ENCODE peak calls at places on chromosomes 7 and 10, in six cellular contexts. One of them, this sample, is unnamed.

GRCh38 chr10:79155301-79156081 is 86.7 kb downstream of the ZMIZ1 start:
- DNase-seq in ovary: no peak
- DNase-seq in psoas muscle: peak
- DNase-seq in esophagus squamous epithelium: no peak
- DNase-seq in Calu3: no peak
- DNase-seq in astrocyte of the spinal cord: no peak
- DNase-seq in this sample: no peak

GRCh38 chr7:127187740-127188139 is 65.0 kb downstream of the GRM8 start:
- DNase-seq in esophagus squamous epithelium: no peak
- DNase-seq in astrocyte of the spinal cord: no peak
- DNase-seq in ovary: no peak
- DNase-seq in Calu3: no peak
- DNase-seq in psoas muscle: no peak
- DNase-seq in this sample: no peak

GRCh38 chr10:10785627-10786333 is 231.9 kb upstream of the CELF2 start:
- DNase-seq in psoas muscle: no peak
- DNase-seq in esophagus squamous epithelium: no peak
- DNase-seq in ovary: no peak
- DNase-seq in astrocyte of the spinal cord: peak
- DNase-seq in Calu3: no peak
- DNase-seq in this sample: peak

GRCh38 chr10:26637521-26638275 is 59.8 kb upstream of the PDSS1 start:
- DNase-seq in ovary: no peak
- DNase-seq in psoas muscle: no peak
- DNase-seq in Calu3: no peak
- DNase-seq in astrocyte of the spinal cord: no peak
- DNase-seq in esophagus squamous epithelium: no peak
- DNase-seq in this sample: no peak

GRCh38 chr7:6718124-6718523 is 11.4 kb upstream of the ZNF12 start:
- DNase-seq in Calu3: no peak
- DNase-seq in astrocyte of the spinal cord: no peak
- DNase-seq in psoas muscle: no peak
- DNase-seq in esophagus squamous epithelium: no peak
- DNase-seq in ovary: no peak
- DNase-seq in this sample: no peak

GRCh38 chr10:25745976-25746375 is 188.1 kb upstream of the MYO3A start:
- DNase-seq in ovary: no peak
- DNase-seq in Calu3: no peak
- DNase-seq in esophagus squamous epithelium: no peak
- DNase-seq in astrocyte of the spinal cord: no peak
- DNase-seq in psoas muscle: no peak
- DNase-seq in this sample: no peak

GRCh38 chr7:111224354-111225231 is 133.7 kb downstream of the LRRN3 start:
- DNase-seq in esophagus squamous epithelium: no peak
- DNase-seq in ovary: no peak
- DNase-seq in Calu3: no peak
- DNase-seq in psoas muscle: no peak
- DNase-seq in astrocyte of the spinal cord: peak
- DNase-seq in this sample: no peak

GRCh38 chr7:41319601-41320000 is 383.3 kb downstream of the INHBA start:
- DNase-seq in Calu3: no peak
- DNase-seq in ovary: no peak
- DNase-seq in astrocyte of the spinal cord: no peak
- DNase-seq in esophagus squamous epithelium: no peak
- DNase-seq in psoas muscle: no peak
- DNase-seq in this sample: peak

GRCh38 chr10:43304687-43305333 is 37.9 kb upstream of the RASGEF1A start:
- DNase-seq in ovary: peak
- DNase-seq in Calu3: peak
- DNase-seq in psoas muscle: peak
- DNase-seq in astrocyte of the spinal cord: peak
- DNase-seq in esophagus squamous epithelium: no peak
- DNase-seq in this sample: peak

GRCh38 chr10:31932838-31933237 is 4.2 kb upstream of the ARHGAP12 start:
- DNase-seq in psoas muscle: no peak
- DNase-seq in ovary: no peak
- DNase-seq in astrocyte of the spinal cord: no peak
- DNase-seq in Calu3: no peak
- DNase-seq in esophagus squamous epithelium: no peak
- DNase-seq in this sample: no peak

GRCh38 chr10:65342226-65342625 is 1583.6 kb upstream of the LRRTM3 start:
- DNase-seq in astrocyte of the spinal cord: no peak
- DNase-seq in ovary: no peak
- DNase-seq in psoas muscle: no peak
- DNase-seq in esophagus squamous epithelium: no peak
- DNase-seq in Calu3: no peak
- DNase-seq in this sample: no peak

GRCh38 chr10:101287922-101288638 is 58.8 kb upstream of the LBX1 start:
- DNase-seq in Calu3: no peak
- DNase-seq in ovary: no peak
- DNase-seq in esophagus squamous epithelium: no peak
- DNase-seq in psoas muscle: no peak
- DNase-seq in astrocyte of the spinal cord: no peak
- DNase-seq in this sample: peak

GRCh38 chr7:142320883-142321282 is 63.0 kb upstream of the PRSS58 start:
- DNase-seq in psoas muscle: no peak
- DNase-seq in astrocyte of the spinal cord: no peak
- DNase-seq in ovary: no peak
- DNase-seq in esophagus squamous epithelium: no peak
- DNase-seq in Calu3: no peak
- DNase-seq in this sample: no peak

GRCh38 chr7:142323706-142324105 is 65.8 kb upstream of the PRSS58 start:
- DNase-seq in psoas muscle: peak
- DNase-seq in esophagus squamous epithelium: no peak
- DNase-seq in ovary: no peak
- DNase-seq in Calu3: peak
- DNase-seq in astrocyte of the spinal cord: no peak
- DNase-seq in this sample: no peak

GRCh38 chr7:142321391-142321790 is 63.5 kb upstream of the PRSS58 start:
- DNase-seq in astrocyte of the spinal cord: no peak
- DNase-seq in psoas muscle: no peak
- DNase-seq in Calu3: no peak
- DNase-seq in esophagus squamous epithelium: no peak
- DNase-seq in ovary: no peak
- DNase-seq in this sample: no peak

DNA sequence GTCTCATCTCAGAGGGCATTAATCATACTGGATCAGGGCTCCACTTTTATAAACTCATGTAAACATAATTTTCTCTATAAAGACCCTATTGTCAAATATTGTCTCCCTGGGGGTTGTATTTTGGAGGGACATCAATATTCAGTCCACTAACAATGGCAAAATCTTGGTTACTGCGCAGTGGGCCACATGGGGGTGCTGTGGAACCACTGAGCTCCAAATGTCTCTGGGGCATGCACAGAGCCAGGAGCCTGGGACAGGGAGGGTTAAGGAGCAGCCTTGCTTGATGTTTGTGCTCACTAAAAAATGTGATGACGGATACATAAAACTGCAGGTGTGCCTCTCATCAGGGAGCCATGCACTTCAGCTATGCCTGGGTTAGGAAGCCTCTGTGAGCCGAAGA is 62.1 kb upstream of the PRSS58 start:
- DNase-seq in ovary: no peak
- DNase-seq in astrocyte of the spinal cord: no peak
- DNase-seq in esophagus squamous epithelium: no peak
- DNase-seq in Calu3: peak
- DNase-seq in psoas muscle: no peak
- DNase-seq in this sample: no peak
- TF ChIP-seq CTCF in ovary: no peak
- TF ChIP-seq CTCF in astrocyte of the spinal cord: peak
- TF ChIP-seq CTCF in esophagus squamous epithelium: no peak
- TF ChIP-seq CTCF in Calu3: peak
- TF ChIP-seq CTCF in psoas muscle: no peak
- TF ChIP-seq CTCF in this sample: peak

DNA sequence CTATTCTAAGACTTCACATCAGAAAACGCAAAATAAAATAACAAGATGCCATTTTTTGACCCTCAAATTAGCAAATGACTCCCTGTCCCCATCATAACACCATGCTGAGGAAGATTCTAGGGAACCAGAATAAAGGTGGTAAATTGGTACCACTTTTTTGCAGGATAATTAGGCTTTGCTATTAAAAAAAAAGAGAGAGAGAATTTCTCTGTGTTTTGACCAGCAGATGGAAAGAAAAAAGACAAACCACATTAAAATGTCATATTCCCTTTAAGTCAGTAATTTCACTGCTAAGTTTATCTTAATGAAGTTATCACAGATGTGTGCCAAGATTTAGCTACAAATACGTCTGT is 33.9 kb downstream of the PUS7 start:
- DNase-seq in psoas muscle: no peak
- DNase-seq in ovary: no peak
- DNase-seq in Calu3: no peak
- DNase-seq in esophagus squamous epithelium: no peak
- DNase-seq in astrocyte of the spinal cord: no peak
- DNase-seq in this sample: no peak
- TF ChIP-seq CTCF in psoas muscle: no peak
- TF ChIP-seq CTCF in ovary: no peak
- TF ChIP-seq CTCF in Calu3: no peak
- TF ChIP-seq CTCF in esophagus squamous epithelium: no peak
- TF ChIP-seq CTCF in astrocyte of the spinal cord: no peak
- TF ChIP-seq CTCF in this sample: no peak

GRCh38 chr10:114157912-114158311 is 16.1 kb downstream of the CCDC186 start:
- DNase-seq in astrocyte of the spinal cord: no peak
- DNase-seq in Calu3: no peak
- DNase-seq in ovary: no peak
- DNase-seq in psoas muscle: no peak
- DNase-seq in esophagus squamous epithelium: no peak
- DNase-seq in this sample: no peak
- TF ChIP-seq CTCF in astrocyte of the spinal cord: no peak
- TF ChIP-seq CTCF in Calu3: no peak
- TF ChIP-seq CTCF in ovary: no peak
- TF ChIP-seq CTCF in psoas muscle: no peak
- TF ChIP-seq CTCF in esophagus squamous epithelium: no peak
- TF ChIP-seq CTCF in this sample: no peak

GRCh38 chr7:146956853-146957252 is 840.3 kb downstream of the CNTNAP2 start:
- DNase-seq in ovary: no peak
- DNase-seq in esophagus squamous epithelium: no peak
- DNase-seq in Calu3: no peak
- DNase-seq in psoas muscle: no peak
- DNase-seq in astrocyte of the spinal cord: peak
- DNase-seq in this sample: no peak
- TF ChIP-seq CTCF in ovary: no peak
- TF ChIP-seq CTCF in esophagus squamous epithelium: no peak
- TF ChIP-seq CTCF in Calu3: no peak
- TF ChIP-seq CTCF in psoas muscle: no peak
- TF ChIP-seq CTCF in astrocyte of the spinal cord: no peak
- TF ChIP-seq CTCF in this sample: no peak

DNA sequence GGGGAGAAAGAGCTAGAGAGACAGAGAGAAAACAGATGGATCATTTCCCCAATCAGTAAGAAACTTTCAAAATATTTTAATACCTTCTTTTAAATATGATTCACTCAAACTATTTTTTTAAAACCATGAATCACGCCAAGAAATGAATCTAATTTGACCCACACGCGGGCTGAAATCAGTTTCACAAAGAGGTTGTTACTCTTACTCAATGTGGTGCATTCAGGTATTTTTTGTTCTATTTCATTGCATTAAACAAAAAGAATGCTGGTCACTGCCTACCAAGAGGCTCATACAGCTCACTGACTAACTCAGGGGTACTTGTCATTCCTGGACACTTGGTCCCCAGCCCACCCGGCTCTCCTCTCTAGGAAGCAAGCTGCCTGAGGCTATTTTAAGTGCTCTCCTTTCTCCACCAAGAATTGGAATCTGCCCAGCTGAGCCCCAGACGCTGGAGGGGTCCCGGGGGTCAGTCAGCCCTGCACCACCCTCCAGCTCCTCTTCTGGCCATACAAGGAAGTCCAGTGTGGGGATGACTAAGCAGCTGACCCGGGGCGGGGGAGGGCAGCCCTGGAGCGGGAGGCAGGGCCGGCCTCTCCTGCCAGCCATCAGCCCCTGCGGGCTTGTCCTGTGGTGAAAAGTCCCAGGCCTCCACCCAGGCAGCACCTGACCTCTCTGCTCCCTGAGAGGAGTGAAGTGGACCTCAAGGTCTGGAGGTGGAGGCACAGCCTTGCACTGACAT is 21.7 kb upstream of the PFKP start:
- DNase-seq in psoas muscle: peak
- DNase-seq in esophagus squamous epithelium: no peak
- DNase-seq in Calu3: peak
- DNase-seq in astrocyte of the spinal cord: peak
- DNase-seq in ovary: peak
- DNase-seq in this sample: peak
- TF ChIP-seq CTCF in psoas muscle: no peak
- TF ChIP-seq CTCF in esophagus squamous epithelium: peak
- TF ChIP-seq CTCF in Calu3: no peak
- TF ChIP-seq CTCF in astrocyte of the spinal cord: peak
- TF ChIP-seq CTCF in ovary: no peak
- TF ChIP-seq CTCF in this sample: peak

DNA sequence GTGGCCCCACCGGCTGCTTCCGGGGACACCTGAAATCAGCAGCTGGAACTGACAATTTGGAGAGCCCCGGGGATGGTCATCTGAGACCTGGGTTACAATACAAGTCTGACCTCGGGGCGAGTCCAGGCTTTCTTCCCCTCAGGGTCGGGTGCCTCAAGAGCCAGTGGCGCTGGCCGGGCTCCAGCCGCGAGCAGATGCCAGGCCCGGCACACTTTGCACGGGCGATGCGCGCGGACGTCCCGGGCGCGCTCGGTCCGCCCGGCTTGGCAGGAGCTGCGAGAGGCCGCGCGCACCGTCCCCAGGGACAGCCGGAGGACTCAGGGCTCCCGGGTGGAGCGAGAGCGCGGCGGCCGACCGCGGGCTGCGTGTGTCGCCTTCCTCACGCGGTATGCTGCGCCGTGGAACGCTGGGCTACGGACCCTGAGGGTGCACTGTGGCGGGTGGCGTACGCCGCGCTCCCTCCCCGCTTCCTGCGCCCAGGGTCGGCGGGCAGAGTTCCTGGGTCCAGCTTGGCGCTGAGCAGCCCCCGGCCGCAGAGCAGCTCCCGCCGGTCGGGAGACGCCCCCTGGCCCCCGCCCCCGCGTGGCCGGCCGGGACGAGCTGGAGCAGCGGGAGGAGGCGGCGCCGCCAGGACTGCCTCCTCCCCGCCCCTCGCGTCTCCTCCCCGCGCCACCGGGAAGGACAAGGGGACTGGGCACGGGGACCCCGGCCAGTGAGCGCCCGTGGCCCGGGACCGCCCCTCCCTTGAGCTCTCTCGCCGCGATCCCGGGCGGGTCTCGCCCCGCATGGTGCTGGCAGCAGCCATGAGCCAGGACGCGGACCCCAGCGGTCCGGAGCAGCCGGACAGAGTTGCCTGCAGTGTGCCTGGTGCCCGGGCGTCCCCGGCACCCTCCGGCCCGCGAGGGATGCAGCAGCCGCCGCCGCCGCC is at the start of gene RBM20:
- DNase-seq in astrocyte of the spinal cord: peak
- DNase-seq in psoas muscle: peak
- DNase-seq in esophagus squamous epithelium: no peak
- DNase-seq in Calu3: peak
- DNase-seq in ovary: no peak
- DNase-seq in this sample: no peak
- TF ChIP-seq CTCF in astrocyte of the spinal cord: no peak
- TF ChIP-seq CTCF in psoas muscle: no peak
- TF ChIP-seq CTCF in esophagus squamous epithelium: no peak
- TF ChIP-seq CTCF in Calu3: no peak
- TF ChIP-seq CTCF in ovary: no peak
- TF ChIP-seq CTCF in this sample: no peak